ENCODE peak calls at places on chromosome 9, in six cellular contexts. One of them, this sample, is unnamed.

GRCh38 chr9:93081081-93081529 is 14.9 kb upstream of the CARD19 start:
- DNase-seq in substantia nigra: peak
- DNase-seq in IMR-90: no peak
- DNase-seq in A549: no peak
- DNase-seq in H1: no peak
- DNase-seq in right atrium auricular region: no peak
- DNase-seq in this sample: peak

GRCh38 chr9:137907776-137908175 is 30.2 kb downstream of the CACNA1B start:
- DNase-seq in substantia nigra: no peak
- DNase-seq in IMR-90: no peak
- DNase-seq in A549: no peak
- DNase-seq in H1: no peak
- DNase-seq in right atrium auricular region: no peak
- DNase-seq in this sample: no peak

GRCh38 chr9:111937301-111937700 is 40.7 kb downstream of the UGCG start:
- DNase-seq in substantia nigra: no peak
- DNase-seq in IMR-90: no peak
- DNase-seq in A549: no peak
- DNase-seq in H1: no peak
- DNase-seq in right atrium auricular region: no peak
- DNase-seq in this sample: no peak

GRCh38 chr9:127308559-127309429 is 44.2 kb downstream of the GARNL3 start:
- DNase-seq in substantia nigra: no peak
- DNase-seq in IMR-90: peak
- DNase-seq in A549: peak
- DNase-seq in H1: no peak
- DNase-seq in right atrium auricular region: no peak
- DNase-seq in this sample: no peak

GRCh38 chr9:109403766-109404320 is 83.0 kb upstream of the EPB41L4B start:
- DNase-seq in substantia nigra: no peak
- DNase-seq in IMR-90: no peak
- DNase-seq in A549: no peak
- DNase-seq in H1: no peak
- DNase-seq in right atrium auricular region: no peak
- DNase-seq in this sample: no peak

GRCh38 chr9:69071059-69071458 is 35.5 kb downstream of the FXN start:
- DNase-seq in substantia nigra: no peak
- DNase-seq in IMR-90: no peak
- DNase-seq in A549: no peak
- DNase-seq in H1: no peak
- DNase-seq in right atrium auricular region: no peak
- DNase-seq in this sample: no peak

GRCh38 chr9:37025381-37026084 is 8.5 kb downstream of the PAX5 start:
- DNase-seq in substantia nigra: no peak
- DNase-seq in IMR-90: no peak
- DNase-seq in A549: no peak
- DNase-seq in H1: no peak
- DNase-seq in right atrium auricular region: no peak
- DNase-seq in this sample: no peak

GRCh38 chr9:124835026-124835501 is 18.2 kb upstream of the WDR38 start:
- DNase-seq in substantia nigra: no peak
- DNase-seq in IMR-90: peak
- DNase-seq in A549: peak
- DNase-seq in H1: no peak
- DNase-seq in right atrium auricular region: peak
- DNase-seq in this sample: no peak

GRCh38 chr9:127059648-127060365 is 62.6 kb downstream of the ANGPTL2 start:
- DNase-seq in substantia nigra: no peak
- DNase-seq in IMR-90: no peak
- DNase-seq in A549: no peak
- DNase-seq in H1: no peak
- DNase-seq in right atrium auricular region: peak
- DNase-seq in this sample: no peak

GRCh38 chr9:93064392-93065124 is 6.1 kb downstream of the SUSD3 start:
- DNase-seq in substantia nigra: no peak
- DNase-seq in IMR-90: no peak
- DNase-seq in A549: no peak
- DNase-seq in H1: no peak
- DNase-seq in right atrium auricular region: no peak
- DNase-seq in this sample: no peak

GRCh38 chr9:91639054-91639453 is 215.4 kb upstream of the NFIL3 start:
- DNase-seq in substantia nigra: no peak
- DNase-seq in IMR-90: no peak
- DNase-seq in A549: no peak
- DNase-seq in H1: no peak
- DNase-seq in right atrium auricular region: no peak
- DNase-seq in this sample: no peak

GRCh38 chr9:127122176-127123151 is at the start of gene ANGPTL2:
- DNase-seq in substantia nigra: peak
- DNase-seq in IMR-90: peak
- DNase-seq in A549: no peak
- DNase-seq in H1: peak
- DNase-seq in right atrium auricular region: peak
- DNase-seq in this sample: peak

GRCh38 chr9:92663951-92664350 is 6.0 kb downstream of the IPPK start:
- DNase-seq in substantia nigra: no peak
- DNase-seq in IMR-90: no peak
- DNase-seq in A549: no peak
- DNase-seq in H1: no peak
- DNase-seq in right atrium auricular region: no peak
- DNase-seq in this sample: no peak

GRCh38 chr9:91664669-91665068 is 241.0 kb upstream of the NFIL3 start:
- DNase-seq in substantia nigra: no peak
- DNase-seq in IMR-90: no peak
- DNase-seq in A549: no peak
- DNase-seq in H1: no peak
- DNase-seq in right atrium auricular region: peak
- DNase-seq in this sample: no peak

GRCh38 chr9:95004452-95005275 is 278.2 kb downstream of the AOPEP start:
- DNase-seq in substantia nigra: peak
- DNase-seq in IMR-90: no peak
- DNase-seq in A549: peak
- DNase-seq in H1: peak
- DNase-seq in right atrium auricular region: no peak
- DNase-seq in this sample: peak

GRCh38 chr9:90326219-90326618 is 316.4 kb downstream of the DIRAS2 start:
- DNase-seq in substantia nigra: no peak
- DNase-seq in IMR-90: peak
- DNase-seq in A549: peak
- DNase-seq in H1: no peak
- DNase-seq in right atrium auricular region: no peak
- DNase-seq in this sample: no peak

GRCh38 chr9:4793412-4794005 is 765 bp downstream of the RCL1 start:
- DNase-seq in substantia nigra: no peak
- DNase-seq in IMR-90: peak
- DNase-seq in A549: no peak
- DNase-seq in H1: no peak
- DNase-seq in right atrium auricular region: no peak
- DNase-seq in this sample: no peak

GRCh38 chr9:15304620-15305019 is 2.4 kb downstream of the TTC39B start:
- DNase-seq in substantia nigra: no peak
- DNase-seq in IMR-90: no peak
- DNase-seq in A549: no peak
- DNase-seq in H1: peak
- DNase-seq in right atrium auricular region: no peak
- DNase-seq in this sample: no peak

GRCh38 chr9:5459289-5459829 is 9.0 kb downstream of the CD274 start:
- DNase-seq in substantia nigra: no peak
- DNase-seq in IMR-90: no peak
- DNase-seq in A549: no peak
- DNase-seq in H1: no peak
- DNase-seq in right atrium auricular region: no peak
- DNase-seq in this sample: no peak

GRCh38 chr9:121326130-121326838 is 43.8 kb downstream of the STOM start:
- DNase-seq in substantia nigra: peak
- DNase-seq in IMR-90: peak
- DNase-seq in A549: peak
- DNase-seq in H1: no peak
- DNase-seq in right atrium auricular region: peak
- DNase-seq in this sample: peak

GRCh38 chr9:89619019-89619418 is 14.2 kb downstream of the GADD45G start:
- DNase-seq in substantia nigra: no peak
- DNase-seq in IMR-90: no peak
- DNase-seq in A549: no peak
- DNase-seq in H1: no peak
- DNase-seq in right atrium auricular region: no peak
- DNase-seq in this sample: no peak

GRCh38 chr9:87615547-87616148 is 110.3 kb upstream of the CTSL start:
- DNase-seq in substantia nigra: no peak
- DNase-seq in IMR-90: no peak
- DNase-seq in A549: no peak
- DNase-seq in H1: no peak
- DNase-seq in right atrium auricular region: no peak
- DNase-seq in this sample: no peak

GRCh38 chr9:85743290-85744128 is 1.8 kb upstream of the AGTPBP1 start:
- DNase-seq in substantia nigra: no peak
- DNase-seq in IMR-90: peak
- DNase-seq in A549: peak
- DNase-seq in H1: no peak
- DNase-seq in right atrium auricular region: no peak
- DNase-seq in this sample: no peak

GRCh38 chr9:22817181-22817580 is 370.6 kb downstream of the DMRTA1 start:
- DNase-seq in substantia nigra: no peak
- DNase-seq in IMR-90: peak
- DNase-seq in A549: no peak
- DNase-seq in H1: no peak
- DNase-seq in right atrium auricular region: no peak
- DNase-seq in this sample: no peak

DNA sequence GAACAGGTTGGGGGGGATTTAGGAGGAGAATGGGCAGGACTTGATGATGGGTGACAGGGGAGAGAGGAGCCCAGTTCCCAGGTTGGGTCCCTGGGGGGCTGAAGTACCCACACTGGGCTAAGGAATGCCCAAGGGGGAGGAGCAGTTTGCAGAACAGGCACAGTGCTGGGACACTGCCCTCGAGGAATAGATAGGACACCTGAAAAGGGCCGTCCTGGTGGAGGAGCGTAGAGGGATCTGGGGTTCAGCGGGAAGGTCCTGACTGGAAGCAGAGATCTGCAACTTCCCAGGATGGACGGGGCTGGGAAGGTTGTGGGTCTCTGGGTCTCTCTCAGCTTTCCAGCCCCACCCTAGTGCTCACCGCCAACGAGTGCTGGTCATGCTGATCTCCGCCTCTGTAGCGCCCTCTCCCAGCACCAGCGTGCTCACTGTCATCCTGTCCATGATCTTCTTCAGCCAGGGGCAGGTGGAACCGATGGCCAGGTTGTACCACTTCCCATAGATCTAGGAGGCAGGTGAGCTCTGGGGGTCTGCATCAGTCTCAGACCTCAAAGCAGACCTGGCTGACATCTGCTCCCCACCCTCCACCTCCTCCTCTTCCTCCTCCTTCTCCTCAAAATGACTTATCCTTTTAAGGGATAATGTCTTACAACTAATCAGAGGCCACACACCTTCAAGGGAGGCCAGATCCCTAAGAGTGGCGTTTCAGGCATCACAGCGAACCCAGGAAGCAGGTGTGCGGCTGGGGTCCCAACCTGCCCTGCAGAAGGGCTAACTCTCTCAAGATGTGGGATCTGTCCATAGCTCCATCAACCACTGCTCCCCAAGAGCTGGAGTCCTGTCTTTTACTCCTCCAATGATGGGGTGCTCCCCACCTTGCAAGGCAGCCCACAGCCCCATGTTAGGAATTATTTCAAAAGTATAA is 1.6 kb downstream of the AMBP start:
- DNase-seq in substantia nigra: no peak
- DNase-seq in IMR-90: no peak
- DNase-seq in A549: no peak
- DNase-seq in H1: no peak
- DNase-seq in right atrium auricular region: no peak
- DNase-seq in this sample: no peak
- H3K27ac ChIP-seq in substantia nigra: no peak
- H3K27ac ChIP-seq in IMR-90: no peak
- H3K27ac ChIP-seq in A549: peak
- H3K27ac ChIP-seq in H1: no peak
- H3K27ac ChIP-seq in right atrium auricular region: no peak
- H3K27ac ChIP-seq in this sample: no peak

GRCh38 chr9:134750450-134751155 is 109.0 kb downstream of the COL5A1 start:
- DNase-seq in substantia nigra: no peak
- DNase-seq in IMR-90: no peak
- DNase-seq in A549: no peak
- DNase-seq in H1: no peak
- DNase-seq in right atrium auricular region: no peak
- DNase-seq in this sample: no peak
- H3K27ac ChIP-seq in substantia nigra: no peak
- H3K27ac ChIP-seq in IMR-90: no peak
- H3K27ac ChIP-seq in A549: no peak
- H3K27ac ChIP-seq in H1: no peak
- H3K27ac ChIP-seq in right atrium auricular region: no peak
- H3K27ac ChIP-seq in this sample: no peak

DNA sequence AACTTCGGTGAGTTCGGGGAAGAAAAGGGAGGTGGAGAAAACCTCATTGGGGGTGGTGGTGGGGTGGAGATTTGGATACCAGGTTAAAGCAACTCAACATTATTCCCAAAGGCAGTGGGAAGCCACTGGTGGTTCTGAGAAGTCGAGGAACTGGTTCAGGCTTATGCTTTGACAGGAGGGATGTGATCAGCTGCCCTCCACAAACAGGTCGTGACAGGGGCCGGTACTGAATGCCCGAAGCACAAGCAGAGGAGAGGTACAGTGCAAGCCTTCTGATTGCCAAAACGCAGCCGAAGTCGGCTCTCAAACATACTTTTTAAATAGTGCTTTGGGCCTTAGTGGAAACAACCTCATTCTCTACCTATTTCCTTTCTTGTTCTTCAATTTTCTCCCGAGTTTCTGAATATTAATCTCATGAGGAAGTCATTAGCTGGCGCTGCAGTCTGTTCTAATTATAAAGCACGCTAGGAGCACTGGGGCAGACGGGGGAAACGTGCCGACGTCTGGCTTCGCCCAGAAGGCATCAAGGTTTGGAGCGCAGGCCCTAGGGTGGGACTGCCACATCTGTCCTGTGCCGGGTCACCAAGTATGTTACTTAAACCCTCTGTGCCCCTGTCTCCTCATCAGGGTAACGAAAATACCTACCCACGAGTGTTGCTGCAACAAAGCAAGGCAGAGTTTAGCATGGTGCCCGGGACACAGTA is 27.3 kb downstream of the SHB start:
- DNase-seq in substantia nigra: no peak
- DNase-seq in IMR-90: no peak
- DNase-seq in A549: no peak
- DNase-seq in H1: no peak
- DNase-seq in right atrium auricular region: no peak
- DNase-seq in this sample: no peak
- H3K27ac ChIP-seq in substantia nigra: no peak
- H3K27ac ChIP-seq in IMR-90: no peak
- H3K27ac ChIP-seq in A549: no peak
- H3K27ac ChIP-seq in H1: no peak
- H3K27ac ChIP-seq in right atrium auricular region: peak
- H3K27ac ChIP-seq in this sample: no peak

GRCh38 chr9:80648336-80648735 is 1041.0 kb downstream of the TLE1 start:
- DNase-seq in substantia nigra: no peak
- DNase-seq in IMR-90: peak
- DNase-seq in A549: no peak
- DNase-seq in H1: no peak
- DNase-seq in right atrium auricular region: no peak
- DNase-seq in this sample: no peak
- H3K27ac ChIP-seq in substantia nigra: no peak
- H3K27ac ChIP-seq in IMR-90: no peak
- H3K27ac ChIP-seq in A549: no peak
- H3K27ac ChIP-seq in H1: no peak
- H3K27ac ChIP-seq in right atrium auricular region: peak
- H3K27ac ChIP-seq in this sample: no peak

This sample was measured in tibial artery.